ENCODE peak calls at places on chromosomes 13 and 19, in seven cellular contexts. One of them, this sample, is unnamed. For H3K4me1, the result is how much of the 10 kb centered on the place peaks cover.

GRCh38 chr19:11550265-11550664 is 8.8 kb downstream of the ELOF1 start:
- DNase-seq in A673: no peak
- DNase-seq in GM23338: no peak
- DNase-seq in mammary epithelial cell: no peak
- DNase-seq in GM23248: no peak
- DNase-seq in HCT116: no peak
- DNase-seq in PC-3: no peak
- DNase-seq in this sample: no peak

GRCh38 chr19:29683009-29683408 is 17.7 kb downstream of the PLEKHF1 start:
- DNase-seq in A673: no peak
- DNase-seq in GM23338: no peak
- DNase-seq in mammary epithelial cell: peak
- DNase-seq in GM23248: peak
- DNase-seq in HCT116: no peak
- DNase-seq in PC-3: no peak
- DNase-seq in this sample: no peak

GRCh38 chr13:97435794-97436193 is 1.8 kb downstream of the RAP2A start:
- DNase-seq in A673: no peak
- DNase-seq in GM23338: no peak
- DNase-seq in mammary epithelial cell: no peak
- DNase-seq in GM23248: peak
- DNase-seq in HCT116: no peak
- DNase-seq in PC-3: no peak
- DNase-seq in this sample: no peak

GRCh38 chr13:62837895-62838294 is 1422.2 kb upstream of the PCDH20 start:
- DNase-seq in A673: no peak
- DNase-seq in GM23338: no peak
- DNase-seq in mammary epithelial cell: no peak
- DNase-seq in GM23248: no peak
- DNase-seq in HCT116: no peak
- DNase-seq in PC-3: peak
- DNase-seq in this sample: no peak

GRCh38 chr19:41546386-41546789 is 29.6 kb upstream of the CEACAM21 start:
- DNase-seq in A673: no peak
- DNase-seq in GM23338: no peak
- DNase-seq in mammary epithelial cell: no peak
- DNase-seq in GM23248: no peak
- DNase-seq in HCT116: no peak
- DNase-seq in PC-3: no peak
- DNase-seq in this sample: no peak

GRCh38 chr13:49435992-49436391 is 7.9 kb downstream of the CAB39L start:
- DNase-seq in A673: no peak
- DNase-seq in GM23338: no peak
- DNase-seq in mammary epithelial cell: no peak
- DNase-seq in GM23248: peak
- DNase-seq in HCT116: no peak
- DNase-seq in PC-3: no peak
- DNase-seq in this sample: no peak

GRCh38 chr13:31160857-31161582 is 684 bp downstream of the HSPH1 start:
- DNase-seq in A673: peak
- DNase-seq in GM23338: peak
- DNase-seq in mammary epithelial cell: peak
- DNase-seq in GM23248: peak
- DNase-seq in HCT116: no peak
- DNase-seq in PC-3: peak
- DNase-seq in this sample: peak

GRCh38 chr13:55815458-55816033 is 1325.2 kb upstream of the PRR20A start:
- DNase-seq in A673: no peak
- DNase-seq in GM23338: no peak
- DNase-seq in mammary epithelial cell: no peak
- DNase-seq in GM23248: no peak
- DNase-seq in HCT116: no peak
- DNase-seq in PC-3: no peak
- DNase-seq in this sample: no peak

GRCh38 chr19:13865578-13866462 is 11.1 kb upstream of the NANOS3 start:
- DNase-seq in A673: no peak
- DNase-seq in GM23338: no peak
- DNase-seq in mammary epithelial cell: no peak
- DNase-seq in GM23248: peak
- DNase-seq in HCT116: no peak
- DNase-seq in PC-3: no peak
- DNase-seq in this sample: peak
- TF ChIP-seq EZH2 in A673: no peak
- TF ChIP-seq EZH2 in GM23338: no peak
- TF ChIP-seq EZH2 in mammary epithelial cell: no peak
- TF ChIP-seq EZH2 in GM23248: no peak
- TF ChIP-seq EZH2 in HCT116: no peak
- TF ChIP-seq EZH2 in PC-3: no peak
- TF ChIP-seq EZH2 in this sample: no peak

GRCh38 chr19:4014541-4015491 is 7.3 kb downstream of the PIAS4 start:
- DNase-seq in A673: no peak
- DNase-seq in GM23338: peak
- DNase-seq in mammary epithelial cell: no peak
- DNase-seq in GM23248: no peak
- DNase-seq in HCT116: no peak
- DNase-seq in PC-3: no peak
- DNase-seq in this sample: peak
- H3K4me1 ChIP-seq in A673: under half
- H3K4me1 ChIP-seq in GM23338: under half
- H3K4me1 ChIP-seq in mammary epithelial cell: under half
- H3K4me1 ChIP-seq in GM23248: under half
- H3K4me1 ChIP-seq in HCT116: under half
- H3K4me1 ChIP-seq in PC-3: under half
- H3K4me1 ChIP-seq in this sample: under half

GRCh38 chr13:79490326-79490725 is 9.4 kb downstream of the NDFIP2 start:
- DNase-seq in A673: no peak
- DNase-seq in GM23338: no peak
- DNase-seq in mammary epithelial cell: no peak
- DNase-seq in GM23248: no peak
- DNase-seq in HCT116: no peak
- DNase-seq in PC-3: no peak
- DNase-seq in this sample: no peak

GRCh38 chr13:79490846-79491245 is 9.9 kb downstream of the NDFIP2 start:
- DNase-seq in A673: no peak
- DNase-seq in GM23338: no peak
- DNase-seq in mammary epithelial cell: no peak
- DNase-seq in GM23248: no peak
- DNase-seq in HCT116: no peak
- DNase-seq in PC-3: no peak
- DNase-seq in this sample: no peak

GRCh38 chr13:79492313-79492798 is 11.4 kb downstream of the NDFIP2 start:
- DNase-seq in A673: no peak
- DNase-seq in GM23338: peak
- DNase-seq in mammary epithelial cell: peak
- DNase-seq in GM23248: peak
- DNase-seq in HCT116: no peak
- DNase-seq in PC-3: no peak
- DNase-seq in this sample: peak

GRCh38 chr13:79491715-79492114 is 10.8 kb downstream of the NDFIP2 start:
- DNase-seq in A673: no peak
- DNase-seq in GM23338: no peak
- DNase-seq in mammary epithelial cell: peak
- DNase-seq in GM23248: peak
- DNase-seq in HCT116: no peak
- DNase-seq in PC-3: peak
- DNase-seq in this sample: no peak

GRCh38 chr13:79492918-79493594 is 12.1 kb downstream of the NDFIP2 start:
- DNase-seq in A673: no peak
- DNase-seq in GM23338: no peak
- DNase-seq in mammary epithelial cell: no peak
- DNase-seq in GM23248: no peak
- DNase-seq in HCT116: no peak
- DNase-seq in PC-3: no peak
- DNase-seq in this sample: no peak
- H3K27ac ChIP-seq in A673: no peak
- H3K27ac ChIP-seq in GM23338: peak
- H3K27ac ChIP-seq in mammary epithelial cell: peak
- H3K27ac ChIP-seq in GM23248: peak
- H3K27ac ChIP-seq in HCT116: no peak
- H3K27ac ChIP-seq in PC-3: no peak
- H3K27ac ChIP-seq in this sample: peak

GRCh38 chr13:38684714-38685113 is 2.2 kb upstream of the FREM2 start:
- DNase-seq in A673: no peak
- DNase-seq in GM23338: no peak
- DNase-seq in mammary epithelial cell: no peak
- DNase-seq in GM23248: no peak
- DNase-seq in HCT116: no peak
- DNase-seq in PC-3: no peak
- DNase-seq in this sample: no peak

GRCh38 chr13:38685974-38686571 is 804 bp upstream of the FREM2 start:
- DNase-seq in A673: peak
- DNase-seq in GM23338: peak
- DNase-seq in mammary epithelial cell: peak
- DNase-seq in GM23248: peak
- DNase-seq in HCT116: no peak
- DNase-seq in PC-3: peak
- DNase-seq in this sample: no peak

GRCh38 chr13:38687246-38688229 is 661 bp downstream of the FREM2 start:
- DNase-seq in A673: peak
- DNase-seq in GM23338: peak
- DNase-seq in mammary epithelial cell: peak
- DNase-seq in GM23248: peak
- DNase-seq in HCT116: no peak
- DNase-seq in PC-3: no peak
- DNase-seq in this sample: no peak

GRCh38 chr13:38688674-38689073 is 1.8 kb downstream of the FREM2 start:
- DNase-seq in A673: no peak
- DNase-seq in GM23338: no peak
- DNase-seq in mammary epithelial cell: no peak
- DNase-seq in GM23248: no peak
- DNase-seq in HCT116: no peak
- DNase-seq in PC-3: no peak
- DNase-seq in this sample: no peak

GRCh38 chr13:38686635-38687245 is at the start of gene FREM2:
- DNase-seq in A673: peak
- DNase-seq in GM23338: peak
- DNase-seq in mammary epithelial cell: peak
- DNase-seq in GM23248: peak
- DNase-seq in HCT116: no peak
- DNase-seq in PC-3: peak
- DNase-seq in this sample: no peak
- TF ChIP-seq EZH2 in A673: no peak
- TF ChIP-seq EZH2 in GM23338: no peak
- TF ChIP-seq EZH2 in mammary epithelial cell: no peak
- TF ChIP-seq EZH2 in GM23248: peak
- TF ChIP-seq EZH2 in HCT116: no peak
- TF ChIP-seq EZH2 in PC-3: no peak
- TF ChIP-seq EZH2 in this sample: no peak

GRCh38 chr19:18483119-18483518 is 38.8 kb downstream of the ELL start:
- DNase-seq in A673: no peak
- DNase-seq in GM23338: no peak
- DNase-seq in mammary epithelial cell: no peak
- DNase-seq in GM23248: no peak
- DNase-seq in HCT116: no peak
- DNase-seq in PC-3: no peak
- DNase-seq in this sample: no peak
- H3K4me1 ChIP-seq in A673: under half
- H3K4me1 ChIP-seq in GM23338: under half
- H3K4me1 ChIP-seq in mammary epithelial cell: half or more
- H3K4me1 ChIP-seq in GM23248: half or more
- H3K4me1 ChIP-seq in HCT116: half or more
- H3K4me1 ChIP-seq in PC-3: under half
- H3K4me1 ChIP-seq in this sample: under half

GRCh38 chr13:106499113-106499512 is 36.3 kb downstream of the EFNB2 start:
- DNase-seq in A673: no peak
- DNase-seq in GM23338: no peak
- DNase-seq in mammary epithelial cell: no peak
- DNase-seq in GM23248: no peak
- DNase-seq in HCT116: no peak
- DNase-seq in PC-3: no peak
- DNase-seq in this sample: no peak
- H3K27ac ChIP-seq in A673: no peak
- H3K27ac ChIP-seq in GM23338: no peak
- H3K27ac ChIP-seq in mammary epithelial cell: no peak
- H3K27ac ChIP-seq in GM23248: no peak
- H3K27ac ChIP-seq in HCT116: no peak
- H3K27ac ChIP-seq in PC-3: no peak
- H3K27ac ChIP-seq in this sample: no peak

DNA sequence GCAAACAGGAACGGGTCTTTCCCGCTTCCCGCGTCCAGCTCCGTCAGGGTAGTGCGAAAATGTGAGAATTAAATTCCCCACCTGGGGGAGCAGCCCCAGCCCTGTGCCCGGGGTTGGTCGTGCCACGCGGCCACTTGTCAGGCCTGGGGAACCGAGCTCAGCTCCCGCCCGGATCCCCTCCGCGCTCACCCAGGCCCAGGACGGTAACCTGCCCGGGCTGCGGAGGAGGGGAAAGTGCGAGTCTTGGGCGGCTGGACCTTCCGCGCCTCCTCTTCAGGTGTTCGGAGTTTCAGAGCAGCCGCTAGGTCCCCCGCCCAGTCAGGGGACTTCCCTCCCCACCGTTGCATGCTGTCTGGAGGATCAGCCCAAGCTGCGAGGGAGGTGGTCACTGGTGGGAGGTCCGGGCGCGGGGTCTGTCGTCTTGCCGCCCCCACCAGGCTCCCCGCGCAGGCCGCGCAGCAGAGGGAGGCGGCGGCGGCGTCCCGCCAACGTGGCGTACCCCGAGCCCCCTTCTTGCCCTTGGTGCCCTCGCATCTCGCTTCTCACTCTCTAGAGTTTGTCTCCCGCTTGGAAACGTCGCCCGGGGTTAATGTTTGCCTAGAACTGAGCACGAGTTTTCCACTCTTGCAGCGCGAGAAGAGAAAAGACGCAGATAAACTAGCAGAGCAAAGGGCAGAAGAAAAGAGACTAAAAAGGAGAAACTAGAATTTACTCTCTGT is 8.1 kb downstream of the URAD start:
- DNase-seq in A673: no peak
- DNase-seq in GM23338: peak
- DNase-seq in mammary epithelial cell: no peak
- DNase-seq in GM23248: no peak
- DNase-seq in HCT116: no peak
- DNase-seq in PC-3: no peak
- DNase-seq in this sample: no peak
- TF ChIP-seq EZH2 in A673: peak
- TF ChIP-seq EZH2 in GM23338: peak
- TF ChIP-seq EZH2 in mammary epithelial cell: peak
- TF ChIP-seq EZH2 in GM23248: no peak
- TF ChIP-seq EZH2 in HCT116: no peak
- TF ChIP-seq EZH2 in PC-3: no peak
- TF ChIP-seq EZH2 in this sample: no peak

This sample was measured in DND-41.